ENCODE peak calls at places on chromosomes 13 and 19, in five cellular contexts. One of them, this sample, is unnamed.
A peak's percentile ranks its signal among the peaks of the same experiment; 100 is the strongest.

GRCh38 chr19:10431254-10431942 is 11.1 kb downstream of the PDE4A start:
- DNase-seq in body of pancreas: peak; percentile 52
- DNase-seq in psoas muscle: peak; percentile 53
- DNase-seq in ascending aorta: no peak
- DNase-seq in AG04450: no peak
- DNase-seq in this sample: peak; percentile 76

GRCh38 chr19:12789098-12789903 is 2.0 kb upstream of the JUNB start:
- DNase-seq in body of pancreas: no peak
- DNase-seq in psoas muscle: no peak
- DNase-seq in ascending aorta: no peak
- DNase-seq in AG04450: no peak
- DNase-seq in this sample: no peak

GRCh38 chr19:51729781-51730180 is 6.0 kb upstream of the HAS1 start:
- DNase-seq in body of pancreas: no peak
- DNase-seq in psoas muscle: no peak
- DNase-seq in ascending aorta: no peak
- DNase-seq in AG04450: no peak
- DNase-seq in this sample: no peak

GRCh38 chr13:21453352-21454089 is 5.6 kb downstream of the ZDHHC20 start:
- DNase-seq in body of pancreas: no peak
- DNase-seq in psoas muscle: no peak
- DNase-seq in ascending aorta: no peak
- DNase-seq in AG04450: no peak
- DNase-seq in this sample: no peak

GRCh38 chr13:102777716-102778115 is 4.1 kb upstream of the TEX30 start:
- DNase-seq in body of pancreas: no peak
- DNase-seq in psoas muscle: no peak
- DNase-seq in ascending aorta: no peak
- DNase-seq in AG04450: no peak
- DNase-seq in this sample: no peak

GRCh38 chr13:75481176-75482069 is 546 bp downstream of the TBC1D4 start:
- DNase-seq in body of pancreas: peak; percentile 54
- DNase-seq in psoas muscle: peak; percentile 45
- DNase-seq in ascending aorta: no peak
- DNase-seq in AG04450: no peak
- DNase-seq in this sample: no peak

GRCh38 chr19:39845621-39846175 is 481 bp downstream of the FBL start:
- DNase-seq in body of pancreas: no peak
- DNase-seq in psoas muscle: no peak
- DNase-seq in ascending aorta: no peak
- DNase-seq in AG04450: no peak
- DNase-seq in this sample: no peak

GRCh38 chr19:780935-781334 is 16.3 kb upstream of the PTBP1 start:
- DNase-seq in body of pancreas: no peak
- DNase-seq in psoas muscle: peak; percentile 10
- DNase-seq in ascending aorta: no peak
- DNase-seq in AG04450: no peak
- DNase-seq in this sample: no peak

GRCh38 chr13:29125145-29125933 is 305.2 kb downstream of the MTUS2 start:
- DNase-seq in body of pancreas: no peak
- DNase-seq in psoas muscle: no peak
- DNase-seq in ascending aorta: no peak
- DNase-seq in AG04450: no peak
- DNase-seq in this sample: no peak

GRCh38 chr19:42942187-42942789 is 5.3 kb upstream of the PSG7 start:
- DNase-seq in body of pancreas: peak; percentile 12
- DNase-seq in psoas muscle: no peak
- DNase-seq in ascending aorta: no peak
- DNase-seq in AG04450: no peak
- DNase-seq in this sample: no peak

GRCh38 chr19:48548253-48548911 is 3.6 kb upstream of the SULT2B1 start:
- DNase-seq in body of pancreas: no peak
- DNase-seq in psoas muscle: no peak
- DNase-seq in ascending aorta: no peak
- DNase-seq in AG04450: no peak
- DNase-seq in this sample: no peak

DNA sequence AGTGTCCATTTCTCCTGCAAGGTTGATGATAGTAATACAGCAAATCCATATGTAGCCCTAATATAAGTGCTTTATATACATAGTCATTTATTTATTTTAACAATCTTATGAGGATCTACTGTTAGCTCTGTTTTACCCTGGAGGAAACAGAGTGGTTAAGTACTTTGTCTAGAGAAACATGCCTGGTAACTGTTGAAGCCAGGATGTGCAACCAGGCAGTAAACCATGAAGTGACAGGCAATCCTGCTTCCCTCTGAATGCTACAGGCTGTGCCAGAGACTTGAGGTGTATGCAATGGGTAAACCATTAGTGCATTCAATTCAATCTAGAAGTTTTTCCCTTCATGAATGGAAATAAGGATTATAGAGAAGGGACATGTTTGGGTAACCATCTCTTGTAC is 911.0 kb downstream of the PCDH17 start:
- DNase-seq in body of pancreas: no peak
- DNase-seq in psoas muscle: no peak
- DNase-seq in ascending aorta: no peak
- DNase-seq in AG04450: no peak
- DNase-seq in this sample: no peak
- TF ChIP-seq CTCF in body of pancreas: no peak
- TF ChIP-seq CTCF in psoas muscle: no peak
- TF ChIP-seq CTCF in ascending aorta: no peak
- TF ChIP-seq CTCF in AG04450: no peak
- TF ChIP-seq CTCF in this sample: no peak

GRCh38 chr19:57633832-57634131 is 814 bp downstream of the ZNF211 start:
- DNase-seq in body of pancreas: peak; percentile 8
- DNase-seq in psoas muscle: no peak
- DNase-seq in ascending aorta: no peak
- DNase-seq in AG04450: no peak
- DNase-seq in this sample: no peak

GRCh38 chr19:57637379-57637778 is 4.4 kb downstream of the ZNF211 start:
- DNase-seq in body of pancreas: no peak
- DNase-seq in psoas muscle: no peak
- DNase-seq in ascending aorta: no peak
- DNase-seq in AG04450: no peak
- DNase-seq in this sample: no peak

GRCh38 chr19:57632987-57633831 is at the start of gene ZNF211:
- DNase-seq in body of pancreas: peak; percentile 88
- DNase-seq in psoas muscle: peak; percentile 95
- DNase-seq in ascending aorta: peak; percentile 64
- DNase-seq in AG04450: peak; percentile 76
- DNase-seq in this sample: peak; percentile 87
- TF ChIP-seq CTCF in body of pancreas: no peak
- TF ChIP-seq CTCF in psoas muscle: no peak
- TF ChIP-seq CTCF in ascending aorta: no peak
- TF ChIP-seq CTCF in AG04450: no peak
- TF ChIP-seq CTCF in this sample: no peak

GRCh38 chr19:17555929-17556813 is 722 bp downstream of the COLGALT1 start:
- DNase-seq in body of pancreas: peak; percentile 65
- DNase-seq in psoas muscle: peak; percentile 77
- DNase-seq in ascending aorta: no peak
- DNase-seq in AG04450: no peak
- DNase-seq in this sample: peak; percentile 79
- TF ChIP-seq CTCF in body of pancreas: peak; percentile 6
- TF ChIP-seq CTCF in psoas muscle: no peak
- TF ChIP-seq CTCF in ascending aorta: no peak
- TF ChIP-seq CTCF in AG04450: peak; percentile 11
- TF ChIP-seq CTCF in this sample: no peak

DNA sequence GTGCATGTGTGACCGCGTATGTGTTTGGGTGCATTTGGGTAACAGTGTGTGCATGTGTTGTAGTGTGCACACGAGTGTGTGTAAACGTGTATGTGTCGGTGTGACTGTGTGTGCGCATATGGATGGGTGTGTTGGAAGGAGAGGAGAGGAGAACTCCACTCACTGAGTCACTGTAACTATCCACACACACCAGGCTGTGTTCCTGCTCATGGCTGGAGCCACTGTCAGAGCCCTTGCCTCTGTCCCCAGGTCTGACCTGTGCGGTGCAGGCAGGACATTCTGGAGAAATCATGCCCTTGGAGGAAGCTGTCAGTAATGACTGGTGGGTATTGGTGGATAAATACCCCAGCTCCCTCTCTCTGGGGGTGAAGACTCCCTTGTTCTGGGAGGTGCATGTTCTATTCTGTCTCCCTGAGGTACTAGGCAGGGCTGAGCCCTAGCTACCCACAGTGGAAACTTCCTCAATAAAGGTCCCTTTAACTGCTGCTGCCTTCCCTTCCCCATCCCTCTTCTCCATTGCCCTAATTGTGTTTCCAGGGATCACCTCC is 48.4 kb downstream of the CYP4F22 start:
- DNase-seq in body of pancreas: no peak
- DNase-seq in psoas muscle: no peak
- DNase-seq in ascending aorta: no peak
- DNase-seq in AG04450: no peak
- DNase-seq in this sample: no peak
- TF ChIP-seq CTCF in body of pancreas: no peak
- TF ChIP-seq CTCF in psoas muscle: no peak
- TF ChIP-seq CTCF in ascending aorta: no peak
- TF ChIP-seq CTCF in AG04450: no peak
- TF ChIP-seq CTCF in this sample: peak; percentile 41

DNA sequence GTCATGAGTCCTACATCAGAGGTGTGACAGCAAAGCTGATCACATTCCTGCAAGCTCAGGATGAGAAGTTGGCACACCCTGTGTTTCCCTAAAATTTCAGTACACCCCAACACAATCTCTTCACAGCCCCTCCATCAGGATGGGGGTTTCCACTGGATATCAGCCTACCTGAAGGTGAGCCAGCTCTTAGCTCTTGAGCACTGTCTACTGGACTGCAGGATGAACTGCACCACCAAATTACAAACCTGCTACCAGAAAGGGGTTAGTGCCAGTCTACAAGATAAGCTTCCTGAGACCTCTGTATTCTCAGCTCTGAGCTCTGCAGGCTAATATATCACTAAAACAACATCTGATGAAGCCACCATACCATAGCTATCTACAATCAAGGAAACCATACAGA is 1616.2 kb upstream of the SPRY2 start:
- DNase-seq in body of pancreas: no peak
- DNase-seq in psoas muscle: no peak
- DNase-seq in ascending aorta: no peak
- DNase-seq in AG04450: no peak
- DNase-seq in this sample: no peak
- TF ChIP-seq CTCF in body of pancreas: no peak
- TF ChIP-seq CTCF in psoas muscle: no peak
- TF ChIP-seq CTCF in ascending aorta: no peak
- TF ChIP-seq CTCF in AG04450: no peak
- TF ChIP-seq CTCF in this sample: no peak

DNA sequence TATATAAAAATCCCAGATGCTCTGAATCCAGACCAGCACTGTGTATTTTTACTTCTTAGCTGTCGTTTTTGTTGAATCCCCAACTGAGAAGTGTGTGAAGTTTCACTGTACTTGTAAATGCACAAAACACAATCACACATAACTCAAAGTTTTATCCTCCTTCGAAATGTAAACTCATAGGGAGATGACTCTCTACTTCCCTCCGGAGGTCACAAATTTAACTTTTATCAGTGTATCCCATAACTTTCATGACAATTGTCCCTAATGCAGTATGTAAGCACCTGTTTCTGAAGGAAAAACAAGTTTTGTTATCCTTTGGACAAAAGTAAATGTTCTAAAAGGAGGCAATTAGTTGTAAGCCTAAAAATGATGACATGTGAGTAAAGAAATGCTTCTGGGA is 665.0 kb upstream of the SLITRK6 start:
- DNase-seq in body of pancreas: no peak
- DNase-seq in psoas muscle: no peak
- DNase-seq in ascending aorta: no peak
- DNase-seq in AG04450: no peak
- DNase-seq in this sample: no peak
- TF ChIP-seq CTCF in body of pancreas: no peak
- TF ChIP-seq CTCF in psoas muscle: no peak
- TF ChIP-seq CTCF in ascending aorta: no peak
- TF ChIP-seq CTCF in AG04450: no peak
- TF ChIP-seq CTCF in this sample: no peak

GRCh38 chr13:87280139-87280538 is 391.0 kb upstream of the SLITRK5 start:
- DNase-seq in body of pancreas: no peak
- DNase-seq in psoas muscle: no peak
- DNase-seq in ascending aorta: no peak
- DNase-seq in AG04450: no peak
- DNase-seq in this sample: no peak

DNA sequence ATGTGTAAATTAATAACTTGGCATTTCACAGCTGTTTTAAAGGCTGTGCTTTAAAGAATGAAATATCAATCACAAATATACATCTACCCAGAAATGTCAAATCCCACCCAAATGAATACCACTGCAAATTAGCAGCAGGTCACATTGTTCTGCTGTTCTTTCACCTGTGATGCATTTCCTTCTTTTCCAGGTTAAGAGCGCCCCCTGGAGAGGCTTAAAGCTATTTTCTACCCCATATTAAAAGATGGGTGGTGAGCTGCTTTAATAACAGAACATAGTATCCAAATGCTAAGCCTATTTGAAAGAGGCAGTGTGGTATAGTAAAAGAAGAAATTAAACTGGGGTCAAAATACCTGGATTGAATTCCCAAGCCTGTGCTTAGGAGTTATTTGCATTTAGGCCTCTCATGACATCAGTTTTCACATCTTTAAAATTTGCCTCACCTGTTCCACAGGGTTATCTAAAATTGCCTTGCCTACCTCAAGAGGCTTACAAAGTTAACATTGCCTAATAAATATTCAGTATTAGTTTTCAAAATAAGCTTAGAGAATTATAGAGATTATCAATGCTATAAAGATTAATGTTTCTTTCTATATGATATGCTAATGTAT is 396.9 kb upstream of the SLITRK5 start:
- DNase-seq in body of pancreas: peak; percentile 42
- DNase-seq in psoas muscle: no peak
- DNase-seq in ascending aorta: no peak
- DNase-seq in AG04450: peak; percentile 10
- DNase-seq in this sample: no peak
- TF ChIP-seq CTCF in body of pancreas: peak; percentile 37
- TF ChIP-seq CTCF in psoas muscle: peak; percentile 8
- TF ChIP-seq CTCF in ascending aorta: no peak
- TF ChIP-seq CTCF in AG04450: peak; percentile 76
- TF ChIP-seq CTCF in this sample: no peak

DNA sequence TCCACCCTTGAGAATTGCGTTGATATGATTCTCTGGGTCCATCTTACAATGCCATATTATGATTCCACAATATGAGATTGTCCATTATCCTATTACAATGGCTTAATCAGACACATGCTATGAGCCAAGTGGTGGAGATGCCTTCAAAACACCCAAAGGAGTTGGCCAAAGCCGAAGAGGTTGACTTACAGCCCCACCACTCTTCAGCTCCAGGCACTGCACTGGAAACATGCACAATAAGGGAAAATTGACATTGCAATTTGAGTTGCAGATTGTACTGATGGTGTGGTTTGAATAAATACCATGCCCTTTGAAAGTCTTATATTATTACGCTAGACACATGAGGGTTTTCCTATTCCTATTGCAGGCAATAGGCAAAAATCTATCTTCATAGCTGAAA is 75.4 kb upstream of the TNFSF11 start:
- DNase-seq in body of pancreas: no peak
- DNase-seq in psoas muscle: no peak
- DNase-seq in ascending aorta: no peak
- DNase-seq in AG04450: no peak
- DNase-seq in this sample: no peak
- TF ChIP-seq CTCF in body of pancreas: no peak
- TF ChIP-seq CTCF in psoas muscle: no peak
- TF ChIP-seq CTCF in ascending aorta: no peak
- TF ChIP-seq CTCF in AG04450: no peak
- TF ChIP-seq CTCF in this sample: no peak